ENCODE peak calls at places on chromosomes 16 and 17, in five cellular contexts. F, D, E, T and J are unnamed samples. For H3K9me3 and H3K4me1, the result is how much of the 10 kb centered on the place peaks cover.

GRCh38 chr16:10749680-10750035 is 6.0 kb downstream of the NUBP1 start:
- DNase-seq in F (no peak), E (peak), D (no peak), T (no peak), J (no peak)

GRCh38 chr17:72393553-72393952 is 272.7 kb downstream of the SOX9 start:
- DNase-seq in D (no peak), E (no peak), F (no peak), T (peak), J (no peak)

GRCh38 chr16:75860654-75861053 is 134.4 kb upstream of the CPHXL start:
- DNase-seq in T (no peak), F (no peak), D (peak), E (no peak), J (no peak)

GRCh38 chr17:22310717-22311686 is 618.7 kb downstream of the KCNJ18 start:
- DNase-seq in E (peak), F (no peak), D (peak), T (no peak), J (peak)

GRCh38 chr17:40864661-40865380 is 2.2 kb downstream of the KRT12 start:
- DNase-seq in T (no peak), F (no peak), D (no peak), E (no peak), J (no peak)

GRCh38 chr16:25089346-25089745 is 22.2 kb upstream of the LCMT1 start:
- DNase-seq in E (no peak), T (no peak), D (no peak), F (no peak), J (no peak)

GRCh38 chr17:1580979-1581676 is 18.5 kb upstream of the PITPNA start:
- DNase-seq in T (no peak), D (no peak), F (no peak), E (no peak), J (no peak)

GRCh38 chr17:27282054-27282501 is 11.8 kb upstream of the WSB1 start:
- DNase-seq in E (no peak), T (no peak), F (no peak), D (no peak), J (no peak)

GRCh38 chr17:71464241-71464640 is 656.6 kb upstream of the SOX9 start:
- DNase-seq in D (no peak), F (no peak), E (no peak), T (no peak), J (no peak)

GRCh38 chr17:47808036-47808829 is 13.4 kb downstream of the OSBPL7 start:
- DNase-seq in E (no peak), F (no peak), T (no peak), D (no peak), J (no peak)

GRCh38 chr17:27430882-27431491 is 25.3 kb upstream of the KSR1 start:
- DNase-seq in T (peak), E (peak), D (peak), F (peak), J (peak)

GRCh38 chr17:45697076-45697475 is 87.0 kb upstream of the CRHR1 start:
- DNase-seq in E (no peak), D (no peak), F (no peak), T (no peak), J (no peak)

GRCh38 chr17:70073326-70073725 is 1.7 kb upstream of the KCNJ16 start:
- DNase-seq in F (no peak), E (no peak), D (no peak), T (no peak), J (no peak)
- H3K9me3 ChIP-seq in F (under half), E (under half), D (under half), T (under half), J (under half)

DNA sequence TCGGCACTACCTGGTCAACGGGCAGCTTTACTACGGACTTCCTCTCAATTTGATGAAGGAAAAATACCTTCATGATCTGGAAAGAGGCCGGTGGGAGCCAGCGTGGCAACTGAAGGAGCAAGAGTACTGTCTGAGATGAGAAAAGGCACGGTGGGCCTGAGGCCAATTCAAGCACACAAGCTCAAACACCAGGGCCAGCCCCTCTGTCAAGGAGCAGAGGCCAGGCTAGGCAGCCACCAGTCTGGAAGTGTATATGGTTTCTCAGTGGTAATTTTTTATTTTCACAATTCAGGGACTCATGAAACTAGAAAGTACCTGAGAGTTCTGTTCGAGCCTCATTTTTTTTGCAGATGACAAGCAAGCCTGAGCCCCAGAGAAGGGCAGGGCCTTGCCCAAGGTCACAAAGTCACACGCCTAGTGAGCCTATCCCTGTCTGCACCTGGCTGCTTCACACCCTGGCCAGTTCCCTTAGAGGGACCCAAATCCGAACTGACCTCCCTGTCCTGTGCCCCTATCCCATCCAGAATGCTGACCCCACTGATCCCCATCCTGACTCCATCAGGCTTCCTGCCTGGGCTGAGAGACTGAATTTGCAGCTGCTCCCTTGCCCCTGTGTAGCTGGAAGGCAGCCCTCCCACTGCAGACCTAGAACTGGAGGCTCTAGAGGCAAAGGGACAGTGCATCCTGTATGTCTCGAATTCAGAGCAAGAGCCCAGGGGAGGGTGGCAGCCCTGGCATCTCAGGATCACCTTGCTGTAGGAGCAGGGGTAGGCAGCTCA is 4.8 kb upstream of the TBX2 start:
- DNase-seq in E (no peak), D (peak), T (no peak), F (no peak), J (no peak)
- H3K4me1 ChIP-seq in E (under half), D (half or more), T (under half), F (under half), J (under half)

GRCh38 chr17:79993390-79994221 is 42.1 kb downstream of the TBC1D16 start:
- DNase-seq in F (peak), D (peak), E (peak), T (no peak), J (no peak)

GRCh38 chr17:79991924-79992656 is 43.6 kb downstream of the TBC1D16 start:
- DNase-seq in D (peak), F (peak), E (peak), T (no peak), J (no peak)

GRCh38 chr17:79991140-79991923 is 44.3 kb downstream of the TBC1D16 start:
- DNase-seq in D (peak), F (peak), E (peak), T (peak), J (no peak)

GRCh38 chr17:79994602-79995001 is 41.1 kb downstream of the TBC1D16 start:
- DNase-seq in F (no peak), D (no peak), T (no peak), E (no peak), J (no peak)

GRCh38 chr17:79992657-79993389 is 42.8 kb downstream of the TBC1D16 start:
- DNase-seq in F (no peak), E (no peak), T (no peak), D (no peak), J (no peak)
- H3K4me3 ChIP-seq in F (peak), E (peak), T (no peak), D (peak), J (no peak)

GRCh38 chr16:31807086-31807485 is 66.5 kb upstream of the ZNF267 start:
- DNase-seq in E (no peak), T (no peak), F (no peak), D (no peak), J (no peak)
- H3K9me3 ChIP-seq in E (under half), T (under half), F (under half), D (under half), J (under half)

GRCh38 chr16:50165473-50165872 is 12.4 kb downstream of the TENT4B start:
- DNase-seq in T (no peak), E (no peak), F (no peak), D (no peak), J (no peak)
- H3K4me1 ChIP-seq in T (under half), E (under half), F (half or more), D (under half), J (under half)